ENCODE peak calls at places on chromosomes 5 and 9, in ten cellular contexts. P is GM23248, F is OCI-LY7, B is Karpas-422, O is HCT116, X is MM.1S, G is hepatocyte, D is PC-9, A is SK-N-SH, Y is GM23338. H is an unnamed sample. For H3K9me2, the result is how much of the 10 kb centered on the place peaks cover.

GRCh38 chr5:14816999-14817761 is 54.4 kb downstream of the ANKH start:
- DNase-seq in D (no peak), X (no peak), Y (no peak), F (no peak), B (no peak), A (no peak), O (no peak), P (peak), G (no peak), H (peak)

GRCh38 chr5:179777909-179778308 is 15.9 kb upstream of the LTC4S start:
- DNase-seq in O (no peak), G (no peak), B (no peak), P (no peak), X (no peak), D (no peak), A (no peak), Y (no peak), F (no peak), H (no peak)

GRCh38 chr9:34428325-34428958 is 29.9 kb downstream of the FAM219A start:
- DNase-seq in F (no peak), B (no peak), G (no peak), P (no peak), Y (no peak), X (no peak), O (no peak), A (peak), D (no peak), H (no peak)

GRCh38 chr9:3740690-3741419 is 215.1 kb upstream of the RFX3 start:
- DNase-seq in P (peak), F (no peak), A (no peak), Y (no peak), X (no peak), D (peak), O (no peak), G (no peak), B (no peak), H (peak)

GRCh38 chr9:125990186-125990792 is 243.1 kb downstream of the PBX3 start:
- DNase-seq in P (no peak), X (no peak), Y (no peak), O (no peak), G (no peak), F (no peak), B (no peak), A (no peak), D (no peak), H (no peak)

GRCh38 chr5:17182494-17182893 is 34.9 kb upstream of the BASP1 start:
- DNase-seq in G (no peak), D (no peak), P (peak), F (no peak), X (no peak), Y (no peak), O (no peak), A (no peak), B (no peak), H (peak)

GRCh38 chr9:17063535-17064135 is 71.2 kb upstream of the CNTLN start:
- DNase-seq in D (peak), F (peak), Y (peak), A (peak), P (peak), O (peak), G (peak), X (peak), B (peak), H (peak)

GRCh38 chr9:6902423-6902822 is 144.7 kb downstream of the KDM4C start:
- DNase-seq in F (no peak), B (no peak), P (peak), Y (no peak), A (no peak), X (no peak), D (peak), O (peak), G (no peak), H (peak)

GRCh38 chr9:129166962-129167557 is 11.0 kb downstream of the IER5L start:
- DNase-seq in B (no peak), A (no peak), D (peak), F (peak), P (peak), G (peak), X (no peak), O (peak), Y (peak), H (peak)

GRCh38 chr5:170057311-170057710 is 48.4 kb upstream of the FOXI1 start:
- DNase-seq in O (no peak), A (no peak), B (no peak), F (no peak), X (no peak), P (peak), G (no peak), Y (no peak), D (no peak), H (no peak)

GRCh38 chr9:90974007-90974406 is 172.4 kb downstream of the SYK start:
- DNase-seq in X (peak), F (peak), G (no peak), B (peak), A (no peak), D (no peak), O (no peak), Y (no peak), P (no peak), H (peak)

GRCh38 chr9:129569506-129570449 is 51.1 kb downstream of the C9orf50 start:
- DNase-seq in G (peak), P (peak), B (peak), O (peak), A (peak), Y (peak), F (peak), D (peak), X (no peak), H (peak)

GRCh38 chr5:111950660-111951059 is 193.7 kb upstream of the NREP start:
- DNase-seq in O (no peak), F (no peak), Y (no peak), D (no peak), A (no peak), G (no peak), P (peak), X (no peak), B (no peak), H (peak)

GRCh38 chr5:81182396-81183390 is 50.4 kb upstream of the CKMT2 start:
- DNase-seq in F (no peak), X (no peak), B (peak), Y (no peak), O (no peak), D (no peak), A (no peak), P (no peak), G (no peak), H (no peak)
- H3K9me2 ChIP-seq in F (under half), X (under half), B (under half), Y (under half), O (under half), D (under half), A (under half), P (under half), G (under half), H (under half)

GRCh38 chr9:8960254-8960653 is 1160.7 kb upstream of the DMAC1 start:
- DNase-seq in G (no peak), O (no peak), Y (no peak), F (no peak), B (no peak), X (no peak), D (no peak), A (no peak), P (no peak), H (no peak)

GRCh38 chr9:8961186-8961666 is 1161.6 kb upstream of the DMAC1 start:
- DNase-seq in Y (no peak), P (no peak), O (no peak), B (no peak), X (no peak), D (no peak), A (no peak), F (no peak), G (peak), H (no peak)

GRCh38 chr9:8955315-8955714 is 1155.7 kb upstream of the DMAC1 start:
- DNase-seq in D (no peak), X (no peak), G (no peak), Y (peak), F (no peak), P (no peak), B (no peak), O (no peak), A (no peak), H (no peak)

GRCh38 chr9:8962084-8962483 is 1162.5 kb upstream of the DMAC1 start:
- DNase-seq in A (no peak), O (no peak), X (no peak), G (no peak), Y (no peak), F (no peak), P (no peak), B (no peak), D (no peak), H (no peak)

GRCh38 chr9:8958358-8958757 is 1158.8 kb upstream of the DMAC1 start:
- DNase-seq in G (no peak), D (no peak), O (no peak), P (no peak), B (no peak), Y (no peak), A (no peak), F (no peak), X (no peak), H (no peak)
- H3K9me2 ChIP-seq in G (under half), D (under half), O (under half), P (under half), B (under half), Y (under half), A (under half), F (under half), X (under half), H (under half)

GRCh38 chr9:137504432-137504777 is 45.3 kb upstream of the NSMF start:
- DNase-seq in D (no peak), G (no peak), O (no peak), A (no peak), P (no peak), X (no peak), Y (no peak), F (no peak), B (no peak), H (no peak)

GRCh38 chr9:137506274-137506673 is 43.9 kb downstream of the PNPLA7 start:
- DNase-seq in F (no peak), P (no peak), X (no peak), A (no peak), O (no peak), Y (no peak), B (no peak), D (peak), G (no peak), H (peak)

GRCh38 chr9:137506702-137507171 is 43.5 kb downstream of the PNPLA7 start:
- DNase-seq in A (no peak), Y (no peak), X (no peak), D (no peak), P (peak), O (no peak), B (no peak), F (no peak), G (no peak), H (no peak)

GRCh38 chr9:137502008-137502913 is 43.1 kb upstream of the NSMF start:
- DNase-seq in D (peak), O (no peak), F (no peak), G (no peak), A (peak), P (peak), B (no peak), Y (no peak), X (no peak), H (peak)

GRCh38 chr9:137505421-137506140 is 44.6 kb downstream of the PNPLA7 start:
- DNase-seq in Y (no peak), B (no peak), G (no peak), P (no peak), F (no peak), D (no peak), X (no peak), O (no peak), A (no peak), H (no peak)
- H3K9me2 ChIP-seq in Y (under half), B (under half), G (under half), P (under half), F (under half), D (under half), X (under half), O (under half), A (under half), H (under half)

GRCh38 chr5:57853929-57854697 is 371.5 kb upstream of the ACTBL2 start:
- DNase-seq in Y (no peak), B (no peak), O (no peak), A (no peak), G (no peak), F (no peak), D (no peak), P (no peak), X (no peak), H (no peak)

GRCh38 chr5:57855831-57856230 is 373.2 kb upstream of the ACTBL2 start:
- DNase-seq in F (no peak), P (no peak), A (no peak), B (no peak), O (no peak), D (no peak), X (no peak), Y (no peak), G (no peak), H (no peak)

GRCh38 chr5:57844410-57844809 is 361.8 kb upstream of the ACTBL2 start:
- DNase-seq in O (no peak), Y (no peak), P (no peak), G (no peak), A (no peak), B (no peak), F (no peak), D (no peak), X (no peak), H (no peak)

GRCh38 chr5:57845025-57845424 is 362.4 kb upstream of the ACTBL2 start:
- DNase-seq in Y (no peak), A (no peak), X (no peak), O (no peak), D (no peak), B (no peak), P (no peak), F (no peak), G (no peak), H (no peak)

DNA sequence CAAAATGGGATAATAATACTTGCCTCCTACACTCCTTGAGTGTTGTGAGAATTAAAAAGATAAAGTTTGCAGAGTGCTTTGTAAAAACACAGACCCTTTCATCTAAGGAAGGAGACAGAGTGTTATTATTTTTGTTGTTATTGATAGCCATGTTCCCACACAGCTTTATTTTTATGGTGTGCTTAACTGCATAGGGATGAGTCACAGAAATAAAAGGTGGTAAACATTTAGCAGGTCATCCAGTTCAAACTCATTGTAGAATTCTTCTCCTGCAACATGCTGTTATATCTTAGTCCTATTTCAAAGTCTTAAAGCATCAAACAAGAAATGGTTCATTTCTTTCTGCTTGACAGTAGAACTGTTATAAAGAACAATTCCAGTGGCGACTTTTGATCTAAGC is 367.5 kb upstream of the ACTBL2 start:
- DNase-seq in P (no peak), F (no peak), O (no peak), Y (no peak), G (no peak), D (no peak), X (no peak), B (no peak), A (no peak), H (no peak)
- H3K9me2 ChIP-seq in P (under half), F (under half), O (under half), Y (under half), G (under half), D (under half), X (under half), B (under half), A (under half), H (under half)